ENCODE peak calls at places on chromosomes 13 and 19, in six cellular contexts. V, O, S, N, I and Q are unnamed samples.
A peak's percentile ranks its signal among the peaks of the same experiment; 100 is the strongest.

GRCh38 chr13:26022538-26023292 is 29.1 kb downstream of the SHISA2 start:
- DNase-seq in O (no peak), N (no peak), V (peak; percentile 21), S (no peak), I (peak; percentile 90), Q (peak; percentile 98)

GRCh38 chr19:41537789-41538188 is 38.2 kb upstream of the CEACAM21 start:
- DNase-seq in I (peak; percentile 4), S (peak; percentile 51), V (no peak), O (no peak), N (no peak), Q (no peak)

GRCh38 chr13:26881154-26881553 is 120.6 kb upstream of the GPR12 start:
- DNase-seq in V (no peak), O (no peak), I (peak; percentile 42), S (no peak), N (no peak), Q (peak; percentile 71)

GRCh38 chr19:33862991-33863390 is 66.3 kb downstream of the KCTD15 start:
- DNase-seq in N (no peak), S (no peak), V (no peak), I (no peak), O (no peak), Q (no peak)

GRCh38 chr13:97194473-97194872 is 27.7 kb upstream of the MBNL2 start:
- DNase-seq in N (no peak), O (no peak), V (no peak), S (no peak), I (peak; percentile 83), Q (no peak)

GRCh38 chr13:32645854-32646253 is 59.6 kb downstream of the PDS5B start:
- DNase-seq in I (no peak), S (no peak), O (peak; percentile 28), N (no peak), V (no peak), Q (no peak)

GRCh38 chr13:102235689-102236088 is 166.2 kb downstream of the FGF14 start:
- DNase-seq in I (no peak), V (no peak), O (no peak), N (no peak), S (no peak), Q (no peak)

GRCh38 chr19:12655546-12655945 is 11.0 kb downstream of the MAN2B1 start:
- DNase-seq in N (no peak), I (no peak), V (no peak), O (no peak), S (no peak), Q (no peak)

GRCh38 chr19:7658219-7658686 is 10.6 kb upstream of the RETN start:
- DNase-seq in V (no peak), S (peak; percentile 68), I (no peak), O (peak; percentile 68), N (peak; percentile 33), Q (no peak)

GRCh38 chr13:40146586-40147240 is 491.3 kb downstream of the COG6 start:
- DNase-seq in O (no peak), I (no peak), V (no peak), N (no peak), S (no peak), Q (no peak)

GRCh38 chr19:56341948-56342347 is 27.3 kb upstream of the ZSCAN5A start:
- DNase-seq in V (no peak), O (no peak), N (no peak), S (no peak), I (no peak), Q (no peak)

GRCh38 chr19:48717059-48717395 is 2.5 kb downstream of the MAMSTR start:
- DNase-seq in N (no peak), V (no peak), O (no peak), I (no peak), S (no peak), Q (no peak)

GRCh38 chr19:35476149-35476548 is 14.1 kb downstream of the KRTDAP start:
- DNase-seq in I (no peak), O (no peak), V (no peak), N (no peak), S (no peak), Q (no peak)

GRCh38 chr13:113110852-113111315 is 5.3 kb downstream of the F7 start:
- DNase-seq in S (no peak), N (no peak), O (no peak), I (no peak), V (no peak), Q (no peak)